ENCODE peak calls at places on chromosomes 3 and 15, in six cellular contexts. One of them, this sample, is unnamed.

GRCh38 chr3:62718515-62719320 is 156.5 kb downstream of the CADPS start:
- DNase-seq in vagina: no peak
- DNase-seq in sigmoid colon: no peak
- DNase-seq in transverse colon: no peak
- DNase-seq in HepG2: no peak
- DNase-seq in SK-N-SH: no peak
- DNase-seq in this sample: no peak

GRCh38 chr3:185900228-185900627 is 37.6 kb downstream of the TRA2B start:
- DNase-seq in vagina: no peak
- DNase-seq in sigmoid colon: no peak
- DNase-seq in HepG2: peak
- DNase-seq in transverse colon: peak
- DNase-seq in SK-N-SH: peak
- DNase-seq in this sample: no peak

GRCh38 chr3:45064512-45065372 is 38.6 kb downstream of the CLEC3B start:
- DNase-seq in HepG2: no peak
- DNase-seq in vagina: no peak
- DNase-seq in sigmoid colon: no peak
- DNase-seq in transverse colon: no peak
- DNase-seq in SK-N-SH: no peak
- DNase-seq in this sample: no peak

GRCh38 chr3:194205675-194206133 is 69.8 kb downstream of the HES1 start:
- DNase-seq in transverse colon: no peak
- DNase-seq in vagina: no peak
- DNase-seq in HepG2: no peak
- DNase-seq in sigmoid colon: peak
- DNase-seq in SK-N-SH: peak
- DNase-seq in this sample: no peak

GRCh38 chr3:25663324-25664065 is 1.2 kb downstream of the TOP2B start:
- DNase-seq in SK-N-SH: peak
- DNase-seq in transverse colon: peak
- DNase-seq in HepG2: peak
- DNase-seq in vagina: no peak
- DNase-seq in sigmoid colon: no peak
- DNase-seq in this sample: no peak

GRCh38 chr15:74441248-74441939 is 7.6 kb upstream of the SEMA7A start:
- DNase-seq in transverse colon: no peak
- DNase-seq in sigmoid colon: no peak
- DNase-seq in SK-N-SH: no peak
- DNase-seq in HepG2: peak
- DNase-seq in vagina: no peak
- DNase-seq in this sample: no peak

GRCh38 chr3:113153499-113154107 is 57.8 kb upstream of the BOC start:
- DNase-seq in sigmoid colon: no peak
- DNase-seq in transverse colon: no peak
- DNase-seq in HepG2: no peak
- DNase-seq in SK-N-SH: no peak
- DNase-seq in vagina: no peak
- DNase-seq in this sample: no peak

GRCh38 chr3:13539671-13540070 is 9.3 kb upstream of the FBLN2 start:
- DNase-seq in transverse colon: no peak
- DNase-seq in vagina: no peak
- DNase-seq in HepG2: no peak
- DNase-seq in SK-N-SH: no peak
- DNase-seq in sigmoid colon: no peak
- DNase-seq in this sample: no peak

GRCh38 chr3:186182850-186183249 is 74.0 kb upstream of the ETV5 start:
- DNase-seq in vagina: no peak
- DNase-seq in SK-N-SH: peak
- DNase-seq in sigmoid colon: no peak
- DNase-seq in transverse colon: no peak
- DNase-seq in HepG2: no peak
- DNase-seq in this sample: no peak

GRCh38 chr15:101277943-101278564 is 769 bp upstream of the SELENOS start:
- DNase-seq in sigmoid colon: no peak
- DNase-seq in HepG2: no peak
- DNase-seq in SK-N-SH: no peak
- DNase-seq in transverse colon: no peak
- DNase-seq in vagina: no peak
- DNase-seq in this sample: no peak

GRCh38 chr15:45364271-45364670 is 14.1 kb downstream of the GATM start:
- DNase-seq in SK-N-SH: no peak
- DNase-seq in sigmoid colon: no peak
- DNase-seq in vagina: no peak
- DNase-seq in HepG2: no peak
- DNase-seq in transverse colon: no peak
- DNase-seq in this sample: no peak

GRCh38 chr15:88083828-88084760 is 172.4 kb downstream of the NTRK3 start:
- DNase-seq in sigmoid colon: no peak
- DNase-seq in SK-N-SH: no peak
- DNase-seq in HepG2: no peak
- DNase-seq in vagina: no peak
- DNase-seq in transverse colon: no peak
- DNase-seq in this sample: no peak

GRCh38 chr15:39471791-39472190 is 109.1 kb upstream of the THBS1 start:
- DNase-seq in vagina: no peak
- DNase-seq in sigmoid colon: no peak
- DNase-seq in HepG2: no peak
- DNase-seq in SK-N-SH: no peak
- DNase-seq in transverse colon: no peak
- DNase-seq in this sample: no peak
- H3K27ac ChIP-seq in vagina: peak
- H3K27ac ChIP-seq in sigmoid colon: peak
- H3K27ac ChIP-seq in HepG2: no peak
- H3K27ac ChIP-seq in SK-N-SH: no peak
- H3K27ac ChIP-seq in transverse colon: peak
- H3K27ac ChIP-seq in this sample: peak

GRCh38 chr15:70016511-70016994 is 81.2 kb downstream of the TLE3 start:
- DNase-seq in HepG2: no peak
- DNase-seq in vagina: no peak
- DNase-seq in SK-N-SH: no peak
- DNase-seq in sigmoid colon: no peak
- DNase-seq in transverse colon: peak
- DNase-seq in this sample: no peak
- TF ChIP-seq POLR2AphosphoS5 in HepG2: no peak
- TF ChIP-seq POLR2AphosphoS5 in vagina: no peak
- TF ChIP-seq POLR2AphosphoS5 in SK-N-SH: no peak
- TF ChIP-seq POLR2AphosphoS5 in sigmoid colon: no peak
- TF ChIP-seq POLR2AphosphoS5 in transverse colon: no peak
- TF ChIP-seq POLR2AphosphoS5 in this sample: no peak

GRCh38 chr15:22980189-22981136 is at the start of gene CYFIP1:
- DNase-seq in SK-N-SH: peak
- DNase-seq in vagina: no peak
- DNase-seq in HepG2: peak
- DNase-seq in sigmoid colon: peak
- DNase-seq in transverse colon: peak
- DNase-seq in this sample: peak
- H3K27ac ChIP-seq in SK-N-SH: peak
- H3K27ac ChIP-seq in vagina: peak
- H3K27ac ChIP-seq in HepG2: peak
- H3K27ac ChIP-seq in sigmoid colon: peak
- H3K27ac ChIP-seq in transverse colon: peak
- H3K27ac ChIP-seq in this sample: peak

GRCh38 chr3:34387831-34388564 is 589.6 kb downstream of the PDCD6IP start:
- DNase-seq in SK-N-SH: no peak
- DNase-seq in sigmoid colon: no peak
- DNase-seq in HepG2: no peak
- DNase-seq in transverse colon: no peak
- DNase-seq in vagina: no peak
- DNase-seq in this sample: no peak

GRCh38 chr3:34377961-34378360 is 579.5 kb downstream of the PDCD6IP start:
- DNase-seq in SK-N-SH: no peak
- DNase-seq in sigmoid colon: no peak
- DNase-seq in HepG2: no peak
- DNase-seq in vagina: no peak
- DNase-seq in transverse colon: peak
- DNase-seq in this sample: peak

GRCh38 chr3:34386309-34386708 is 587.9 kb downstream of the PDCD6IP start:
- DNase-seq in SK-N-SH: no peak
- DNase-seq in vagina: no peak
- DNase-seq in transverse colon: no peak
- DNase-seq in sigmoid colon: no peak
- DNase-seq in HepG2: no peak
- DNase-seq in this sample: no peak

GRCh38 chr3:34381243-34381642 is 582.8 kb downstream of the PDCD6IP start:
- DNase-seq in sigmoid colon: no peak
- DNase-seq in transverse colon: peak
- DNase-seq in vagina: no peak
- DNase-seq in HepG2: no peak
- DNase-seq in SK-N-SH: no peak
- DNase-seq in this sample: no peak

DNA sequence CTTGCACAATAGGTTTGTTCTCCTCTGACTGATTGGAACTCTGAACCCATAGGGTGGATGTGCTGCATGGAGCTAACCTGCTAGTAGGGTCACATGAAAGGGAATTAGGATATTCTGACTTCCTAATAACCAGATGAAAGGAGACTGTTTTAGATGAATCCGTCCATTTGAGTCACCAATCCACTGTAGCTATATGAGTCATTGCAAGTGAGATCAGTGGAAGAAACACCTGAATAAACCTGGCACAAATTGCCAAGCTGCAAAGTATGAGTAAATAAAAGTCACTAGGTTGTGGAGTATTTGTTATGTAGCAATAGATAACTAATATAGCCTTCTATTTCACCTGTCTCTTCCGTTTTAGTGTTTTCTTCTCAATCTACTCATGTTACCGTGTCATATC is 584.4 kb downstream of the PDCD6IP start:
- DNase-seq in SK-N-SH: no peak
- DNase-seq in transverse colon: no peak
- DNase-seq in vagina: no peak
- DNase-seq in HepG2: no peak
- DNase-seq in sigmoid colon: no peak
- DNase-seq in this sample: no peak
- TF ChIP-seq POLR2AphosphoS5 in SK-N-SH: no peak
- TF ChIP-seq POLR2AphosphoS5 in transverse colon: no peak
- TF ChIP-seq POLR2AphosphoS5 in vagina: no peak
- TF ChIP-seq POLR2AphosphoS5 in HepG2: no peak
- TF ChIP-seq POLR2AphosphoS5 in sigmoid colon: no peak
- TF ChIP-seq POLR2AphosphoS5 in this sample: peak

DNA sequence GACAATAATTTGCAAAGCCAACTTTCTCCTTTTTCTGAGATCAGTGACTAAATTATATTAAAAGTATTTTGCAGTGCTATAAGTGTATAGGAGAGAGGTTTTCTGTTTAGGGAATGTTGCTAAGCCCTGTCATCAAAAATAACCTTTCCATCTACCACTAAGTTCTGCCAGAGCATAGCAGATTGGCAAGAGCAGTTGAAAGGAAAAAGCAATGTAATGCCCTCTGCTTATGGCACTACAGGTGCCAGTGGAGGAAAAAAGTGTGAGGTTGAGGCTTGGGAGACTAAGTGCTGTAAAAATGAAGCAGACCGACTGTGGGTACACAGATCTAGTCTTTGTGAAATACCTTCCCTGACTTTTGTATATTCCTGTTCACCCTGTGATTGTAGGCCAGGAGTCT is 11.5 kb downstream of the FILIP1L start:
- DNase-seq in transverse colon: no peak
- DNase-seq in sigmoid colon: no peak
- DNase-seq in HepG2: no peak
- DNase-seq in vagina: no peak
- DNase-seq in SK-N-SH: no peak
- DNase-seq in this sample: no peak
- H3K27ac ChIP-seq in transverse colon: no peak
- H3K27ac ChIP-seq in sigmoid colon: no peak
- H3K27ac ChIP-seq in HepG2: no peak
- H3K27ac ChIP-seq in vagina: no peak
- H3K27ac ChIP-seq in SK-N-SH: no peak
- H3K27ac ChIP-seq in this sample: peak

GRCh38 chr3:183151086-183151485 is 11.4 kb downstream of the LAMP3 start:
- DNase-seq in vagina: no peak
- DNase-seq in sigmoid colon: no peak
- DNase-seq in HepG2: no peak
- DNase-seq in transverse colon: no peak
- DNase-seq in SK-N-SH: no peak
- DNase-seq in this sample: no peak
- TF ChIP-seq POLR2AphosphoS5 in vagina: no peak
- TF ChIP-seq POLR2AphosphoS5 in sigmoid colon: no peak
- TF ChIP-seq POLR2AphosphoS5 in HepG2: no peak
- TF ChIP-seq POLR2AphosphoS5 in transverse colon: no peak
- TF ChIP-seq POLR2AphosphoS5 in SK-N-SH: no peak
- TF ChIP-seq POLR2AphosphoS5 in this sample: no peak

This sample was measured in stomach.